ENCODE peak calls at places on chromosomes 2 and 18, in nine cellular contexts. S, I, L, T, X, A, N, D and O are unnamed samples.

GRCh38 chr2:171158790-171159325 is 1.8 kb downstream of the TLK1 start:
- DNase-seq in L (no peak), N (no peak), T (no peak), X (no peak), D (no peak), S (no peak), I (no peak), A (no peak), O (no peak)

GRCh38 chr18:49566217-49566616 is 4.4 kb downstream of the LIPG start:
- DNase-seq in X (no peak), T (no peak), N (no peak), I (no peak), A (no peak), D (no peak), L (no peak), S (no peak), O (no peak)

GRCh38 chr2:4803396-4803795 is 888.8 kb upstream of the SOX11 start:
- DNase-seq in S (no peak), N (no peak), A (no peak), T (no peak), L (no peak), D (no peak), I (no peak), X (no peak), O (no peak)

GRCh38 chr2:177806025-177806424 is 266.6 kb downstream of the PDE11A start:
- DNase-seq in A (no peak), I (no peak), L (no peak), T (no peak), D (no peak), N (no peak), S (no peak), X (no peak), O (no peak)

GRCh38 chr18:13537022-13537780 is 189.2 kb downstream of the FAM210A start:
- DNase-seq in N (no peak), S (no peak), A (no peak), T (no peak), L (no peak), X (no peak), D (no peak), I (no peak), O (no peak)

GRCh38 chr18:49400398-49401072 is 59.9 kb downstream of the DYM start:
- DNase-seq in N (no peak), S (peak; percentile 33), T (no peak), I (peak; percentile 48), D (no peak), A (no peak), L (no peak), X (no peak), O (no peak)

GRCh38 chr2:41965886-41966285 is 81.9 kb upstream of the PKDCC start:
- DNase-seq in L (no peak), X (no peak), D (no peak), S (peak; percentile 73), I (no peak), N (no peak), A (no peak), T (peak; percentile 72), O (no peak)

GRCh38 chr2:228600265-228600664 is 418.8 kb upstream of the SPHKAP start:
- DNase-seq in X (no peak), T (no peak), L (peak; percentile 63), S (peak; percentile 78), A (no peak), N (no peak), D (no peak), I (peak; percentile 88), O (no peak)

GRCh38 chr2:102839668-102840388 is 78.0 kb downstream of the TMEM182 start:
- DNase-seq in T (no peak), A (no peak), S (peak; percentile 53), D (no peak), L (peak; percentile 28), N (peak; percentile 23), I (peak; percentile 17), X (no peak), O (no peak)

GRCh38 chr2:55049794-55050132 is 488 bp downstream of the RTN4 start:
- DNase-seq in A (no peak), T (no peak), D (no peak), X (peak; percentile 82), N (no peak), S (no peak), I (no peak), L (no peak), O (no peak)

GRCh38 chr18:63676526-63676925 is 14.8 kb upstream of the SERPINB3 start:
- DNase-seq in A (peak; percentile 21), D (no peak), N (no peak), I (no peak), T (no peak), S (no peak), X (no peak), L (no peak), O (no peak)

GRCh38 chr2:40256649-40257048 is 195.2 kb downstream of the SLC8A1 start:
- DNase-seq in D (no peak), X (no peak), S (no peak), A (no peak), L (no peak), I (no peak), T (no peak), N (no peak), O (no peak)

GRCh38 chr18:58097127-58097906 is 53.3 kb downstream of the NEDD4L start:
- DNase-seq in L (peak; percentile 18), T (no peak), N (no peak), A (peak; percentile 77), I (peak; percentile 37), X (no peak), S (no peak), D (no peak), O (no peak)

DNA sequence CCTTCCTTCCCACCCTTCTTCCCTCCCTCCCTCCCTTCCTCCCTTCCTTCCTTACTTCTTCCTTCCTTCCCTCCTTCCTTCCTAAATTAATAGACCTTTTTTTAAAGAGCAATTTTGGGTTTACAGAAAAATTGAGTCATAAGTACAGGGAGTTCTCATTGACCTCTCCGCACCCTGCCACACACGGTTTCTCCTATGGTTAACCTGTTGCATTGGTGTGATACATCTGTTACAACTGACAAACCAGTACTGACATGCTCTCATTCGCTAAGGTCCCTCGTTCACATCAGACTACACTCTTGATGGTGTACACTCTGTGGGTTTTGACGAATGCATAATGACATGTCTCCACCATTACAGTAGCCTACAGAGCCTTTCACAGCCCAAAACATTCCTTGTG is 11.6 kb upstream of the SDC1 start:
- DNase-seq in L (no peak), A (no peak), X (no peak), N (no peak), I (no peak), S (no peak), T (no peak), D (no peak), O (no peak)
- H3K27ac ChIP-seq in L (no peak overlapping the region), A (no peak overlapping the region), X (no peak overlapping the region), N (no peak overlapping the region), I (no peak overlapping the region), S (no peak overlapping the region), T (no peak overlapping the region), D (no peak overlapping the region), O (no peak overlapping the region)

GRCh38 chr2:111055735-111056134 is 65.0 kb upstream of the BCL2L11 start:
- DNase-seq in L (no peak), A (no peak), N (no peak), S (no peak), I (no peak), D (no peak), X (no peak), T (no peak), O (no peak)

GRCh38 chr2:111052621-111053020 is 68.1 kb upstream of the BCL2L11 start:
- DNase-seq in I (no peak), D (no peak), N (no peak), L (no peak), A (no peak), S (no peak), T (no peak), X (no peak), O (no peak)

GRCh38 chr2:111054791-111055627 is 65.7 kb upstream of the BCL2L11 start:
- DNase-seq in D (no peak), I (no peak), X (no peak), S (no peak), L (no peak), T (no peak), N (no peak), A (no peak), O (no peak)

GRCh38 chr2:111053266-111053665 is 67.4 kb upstream of the BCL2L11 start:
- DNase-seq in A (no peak), I (no peak), D (no peak), X (no peak), N (no peak), S (no peak), L (no peak), T (no peak), O (no peak)

GRCh38 chr2:111053825-111054490 is 66.8 kb upstream of the BCL2L11 start:
- DNase-seq in N (no peak), X (no peak), D (no peak), S (no peak), T (no peak), A (no peak), I (no peak), L (no peak), O (no peak)
- H3K27ac ChIP-seq in N (no peak overlapping the region), X (no peak overlapping the region), D (no peak overlapping the region), S (no peak overlapping the region), T (no peak overlapping the region), A (no peak overlapping the region), I (no peak overlapping the region), L (no peak overlapping the region), O (no peak overlapping the region)

GRCh38 chr2:190413421-190413820 is 5.3 kb downstream of the MFSD6 start:
- DNase-seq in X (no peak), I (no peak), D (no peak), T (no peak), S (no peak), L (no peak), A (no peak), N (no peak), O (no peak)
- H3K27ac ChIP-seq in X (no peak overlapping the region), I (no peak overlapping the region), D (no peak overlapping the region), T (no peak overlapping the region), S (no peak overlapping the region), L (no peak overlapping the region), A (no peak overlapping the region), N (no peak overlapping the region), O (no peak overlapping the region)

GRCh38 chr2:216107760-216108159 is 1.4 kb upstream of the XRCC5 start:
- DNase-seq in L (no peak), N (no peak), A (no peak), I (no peak), D (no peak), S (no peak), X (peak; percentile 33), T (no peak), O (no peak)

GRCh38 chr2:216108967-216109921 is at the start of gene XRCC5:
- DNase-seq in I (peak; percentile 96), S (peak; percentile 97), L (peak; percentile 93), A (peak; percentile 95), D (peak; percentile 97), X (peak; percentile 99), T (peak; percentile 97), N (peak; percentile 99), O (peak; percentile 71)

GRCh38 chr2:216109962-216110614 is 940 bp downstream of the XRCC5 start:
- DNase-seq in L (peak; percentile 3), A (no peak), T (no peak), X (no peak), N (no peak), I (peak; percentile 75), D (no peak), S (peak; percentile 79), O (no peak)

GRCh38 chr2:216107320-216107719 is 1.8 kb upstream of the XRCC5 start:
- DNase-seq in I (no peak), D (no peak), X (no peak), A (no peak), N (no peak), S (no peak), L (no peak), T (no peak), O (no peak)

GRCh38 chr2:216108310-216108966 is 710 bp upstream of the XRCC5 start:
- DNase-seq in T (no peak), X (no peak), I (no peak), A (no peak), N (no peak), L (no peak), D (no peak), S (no peak), O (no peak)
- H3K27ac ChIP-seq in T (no peak overlapping the region), X (no peak overlapping the region), I (no peak overlapping the region), A (peak overlapping the region; percentile 91), N (peak overlapping the region; percentile 92), L (peak overlapping the region; percentile 47), D (peak overlapping the region; percentile 93), S (peak overlapping the region; percentile 93), O (peak overlapping the region; percentile 50)